ENCODE peak calls at places on chromosomes 1 and 21, in ten cellular contexts. D is pancreas, T is nephron progenitor cell, V is fibroblast of villous mesenchyme, X is PC-3, U is heart right ventricle, O is glutamatergic neuron, R is fibroblast of lung, K is uterus, A is kidney epithelial cell. W is an unnamed sample.

GRCh38 chr1:54716299-54717047 is 812 bp downstream of the TTC4 start:
- DNase-seq in R (peak; percentile 49), A (peak; percentile 5), K (no peak), D (no peak), T (no peak), V (no peak), U (no peak), O (no peak), X (peak; percentile 68), W (no peak)

GRCh38 chr1:63405021-63405420 is 37.6 kb downstream of the ALG6 start:
- DNase-seq in T (no peak), K (no peak), U (no peak), A (no peak), V (no peak), O (no peak), R (no peak), D (no peak), X (peak; percentile 73), W (no peak)

GRCh38 chr1:31681421-31681820 is 22.4 kb downstream of the COL16A1 start:
- DNase-seq in D (no peak), V (no peak), U (no peak), K (no peak), O (no peak), X (no peak), A (no peak), R (no peak), T (no peak), W (no peak)

GRCh38 chr1:34696230-34696629 is 58.6 kb upstream of the GJB5 start:
- DNase-seq in T (no peak), V (no peak), O (no peak), D (no peak), A (no peak), X (peak; percentile 60), K (no peak), U (no peak), R (no peak), W (peak; percentile 71)

GRCh38 chr21:45378258-45378966 is 26.6 kb upstream of the COL18A1 start:
- DNase-seq in R (peak; percentile 37), A (no peak), X (peak; percentile 13), U (no peak), D (peak; percentile 27), T (no peak), O (peak; percentile 2), K (peak; percentile 13), V (peak; percentile 64), W (no peak)

GRCh38 chr1:151013518-151013917 is 5.3 kb downstream of the PRUNE1 start:
- DNase-seq in V (peak; percentile 72), U (peak; percentile 73), T (no peak), A (no peak), K (no peak), X (no peak), O (no peak), D (no peak), R (peak; percentile 58), W (no peak)

GRCh38 chr1:233523047-233523446 is 90.9 kb upstream of the KCNK1 start:
- DNase-seq in K (no peak), A (no peak), R (no peak), V (no peak), T (no peak), O (no peak), D (no peak), X (no peak), U (no peak), W (no peak)

GRCh38 chr1:17198476-17199258 is 6.3 kb upstream of the PADI1 start:
- DNase-seq in K (no peak), U (no peak), D (no peak), X (no peak), R (no peak), V (no peak), T (no peak), A (no peak), O (no peak), W (no peak)

GRCh38 chr1:228048120-228048519 is 34.4 kb upstream of the ARF1 start:
- DNase-seq in A (no peak), K (no peak), X (no peak), D (no peak), O (no peak), R (no peak), V (no peak), U (no peak), T (no peak), W (peak; percentile 80)

GRCh38 chr1:61079898-61080336 is 2.4 kb upstream of the NFIA start:
- DNase-seq in U (peak; percentile 87), X (peak; percentile 85), O (peak; percentile 27), R (peak; percentile 90), A (no peak), V (peak; percentile 89), T (peak; percentile 56), K (peak; percentile 90), D (peak; percentile 77), W (no peak)

GRCh38 chr1:32285658-32286057 is 6.2 kb upstream of the HDAC1 start:
- DNase-seq in R (no peak), K (no peak), A (no peak), V (no peak), U (no peak), X (no peak), T (no peak), O (no peak), D (no peak), W (no peak)

GRCh38 chr1:71521655-71522264 is 440.9 kb upstream of the ZRANB2 start:
- DNase-seq in V (peak; percentile 33), R (peak; percentile 71), U (peak; percentile 24), K (no peak), T (peak; percentile 45), A (no peak), D (no peak), O (peak; percentile 47), X (peak; percentile 70), W (no peak)

GRCh38 chr21:45139473-45139872 is 65.1 kb downstream of the ADARB1 start:
- DNase-seq in K (no peak), D (no peak), A (no peak), T (no peak), X (no peak), O (no peak), V (no peak), U (no peak), R (no peak), W (peak; percentile 56)

GRCh38 chr1:112618114-112618720 is 724 bp downstream of the ST7L start:
- DNase-seq in R (peak; percentile 32), T (no peak), D (no peak), X (no peak), V (peak; percentile 77), A (no peak), U (no peak), O (no peak), K (no peak), W (no peak)

GRCh38 chr1:1032428-1032827 is 12.5 kb downstream of the AGRN start:
- DNase-seq in O (peak; percentile 83), K (no peak), R (no peak), D (no peak), X (no peak), T (no peak), A (no peak), V (no peak), U (no peak), W (no peak)

GRCh38 chr1:14787604-14788003 is 189.1 kb downstream of the KAZN start:
- DNase-seq in A (no peak), U (no peak), K (no peak), X (peak; percentile 55), D (no peak), T (no peak), R (no peak), V (no peak), O (no peak), W (no peak)
- TF ChIP-seq CTCF in A (peak; percentile 14), U (no peak), K (no peak), X (peak; percentile 33), D (no peak), T (no peak), R (no peak), V (no peak), O (no peak), W (no peak)

DNA sequence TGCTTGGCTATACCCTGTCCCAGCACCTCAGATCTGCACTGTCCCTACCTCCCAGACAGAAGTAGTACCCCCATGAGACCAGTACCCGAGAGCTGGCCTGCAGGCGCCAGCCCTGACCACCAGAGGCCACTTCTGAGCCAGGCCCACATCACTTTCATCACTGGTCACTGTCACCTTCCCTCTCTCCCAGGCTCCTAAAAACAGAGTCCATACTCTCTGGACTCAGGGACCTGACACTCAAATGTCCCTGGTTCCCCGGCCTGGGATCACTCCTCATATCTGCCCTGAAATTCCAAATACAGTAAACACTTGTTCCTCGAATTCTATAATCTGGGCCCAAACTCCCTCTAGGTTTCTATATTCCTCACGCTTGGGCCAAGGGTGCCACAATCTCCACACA is 18.7 kb downstream of the TMEM53 start:
- DNase-seq in X (peak; percentile 50), V (peak; percentile 14), O (peak; percentile 67), K (no peak), U (no peak), D (no peak), A (no peak), T (no peak), R (no peak), W (no peak)
- TF ChIP-seq CTCF in X (peak; percentile 88), V (peak; percentile 84), O (peak; percentile 70), K (peak; percentile 55), U (peak; percentile 17), D (peak; percentile 42), A (peak; percentile 94), T (peak; percentile 74), R (peak; percentile 75), W (peak; percentile 70)

GRCh38 chr1:79614762-79615161 is 608.2 kb upstream of the ADGRL4 start:
- DNase-seq in X (no peak), O (no peak), K (no peak), T (no peak), U (no peak), V (peak; percentile 2), R (peak; percentile 27), A (no peak), D (no peak), W (no peak)

GRCh38 chr1:79617777-79618176 is 611.2 kb upstream of the ADGRL4 start:
- DNase-seq in O (no peak), U (no peak), V (no peak), R (no peak), D (no peak), X (peak; percentile 28), A (no peak), T (no peak), K (no peak), W (no peak)
- TF ChIP-seq CTCF in O (peak; percentile 78), U (no peak), V (peak; percentile 22), R (peak; percentile 16), D (no peak), X (peak; percentile 45), A (peak; percentile 27), T (peak; percentile 30), K (no peak), W (peak; percentile 35)

GRCh38 chr21:21345296-21345695 is 347.1 kb downstream of the NCAM2 start:
- DNase-seq in T (no peak), D (no peak), V (no peak), X (no peak), U (no peak), A (no peak), O (no peak), R (no peak), K (no peak), W (no peak)

GRCh38 chr21:21341041-21341440 is 342.8 kb downstream of the NCAM2 start:
- DNase-seq in K (no peak), O (no peak), T (no peak), X (no peak), D (no peak), A (no peak), V (no peak), R (no peak), U (no peak), W (no peak)

DNA sequence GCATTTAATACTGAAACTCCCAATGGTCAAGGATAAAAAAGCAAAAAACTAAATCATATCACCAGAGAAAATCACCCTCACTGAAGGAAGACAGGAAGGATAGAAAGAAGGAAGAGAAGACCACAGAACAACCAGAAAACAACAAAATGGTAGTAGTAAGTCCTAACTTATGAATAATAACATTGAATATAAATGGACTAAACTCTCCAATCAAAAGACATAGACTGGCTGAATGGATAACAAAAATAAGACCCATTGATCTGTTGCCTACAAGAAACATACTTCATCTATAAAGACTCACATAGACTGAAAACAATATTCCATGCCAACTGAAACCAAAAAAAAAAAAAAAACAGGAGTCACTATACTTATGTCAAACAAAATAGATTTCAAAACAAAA is 347.7 kb downstream of the NCAM2 start:
- DNase-seq in O (no peak), R (no peak), D (no peak), X (no peak), K (no peak), A (no peak), V (no peak), T (no peak), U (no peak), W (no peak)
- TF ChIP-seq CTCF in O (no peak), R (no peak), D (no peak), X (no peak), K (no peak), A (no peak), V (no peak), T (no peak), U (no peak), W (no peak)

W was measured in osteocyte.